ENCODE peak calls at places on chromosomes 4 and X, in ten cellular contexts. T, C, W, J, X, R, Q, D, F and S are unnamed samples.

GRCh38 chr4:3317011-3317655 is 24.3 kb downstream of the RGS12 start:
- DNase-seq in T (no peak), C (no peak), W (no peak), J (no peak), X (no peak), R (no peak), Q (no peak), D (peak; percentile 28), F (no peak), S (no peak)

GRCh38 chr4:47623916-47624554 is 139.0 kb downstream of the ATP10D start:
- DNase-seq in T (no peak), C (no peak), W (no peak), J (no peak), X (no peak), R (no peak), Q (no peak), D (no peak), F (peak; percentile 73), S (no peak)

GRCh38 chrX:38149016-38149415 is 71.7 kb downstream of the SRPX start:
- DNase-seq in T (no peak), C (no peak), W (no peak), J (no peak), X (no peak), R (no peak), Q (no peak), D (no peak), F (no peak), S (no peak)

GRCh38 chrX:41824551-41824950 is 98.8 kb downstream of the CASK start:
- DNase-seq in T (peak; percentile 2), C (peak; percentile 12), W (no peak), J (peak; percentile 35), X (no peak), R (no peak), Q (no peak), D (no peak), F (peak; percentile 71), S (no peak)

GRCh38 chr4:10144971-10145370 is 28.4 kb upstream of the WDR1 start:
- DNase-seq in T (no peak), C (no peak), W (no peak), J (no peak), X (no peak), R (no peak), Q (no peak), D (no peak), F (no peak), S (no peak)

GRCh38 chrX:54386314-54386713 is 28.5 kb upstream of the WNK3 start:
- DNase-seq in T (no peak), C (peak; percentile 59), W (no peak), J (no peak), X (no peak), R (no peak), Q (no peak), D (no peak), F (peak; percentile 25), S (no peak)

GRCh38 chrX:25084446-25084845 is 68.7 kb upstream of the ARX start:
- DNase-seq in T (no peak), C (no peak), W (no peak), J (no peak), X (no peak), R (peak; percentile 58), Q (no peak), D (no peak), F (no peak), S (no peak)

GRCh38 chr4:84403656-84404055 is 95.4 kb downstream of the NKX6-1 start:
- DNase-seq in T (no peak), C (no peak), W (no peak), J (no peak), X (no peak), R (no peak), Q (no peak), D (no peak), F (no peak), S (no peak)

GRCh38 chr4:137644201-137644600 is 111.9 kb upstream of the PCDH18 start:
- DNase-seq in T (no peak), C (peak; percentile 8), W (no peak), J (peak; percentile 34), X (no peak), R (no peak), Q (no peak), D (no peak), F (peak; percentile 62), S (no peak)

GRCh38 chr4:132818091-132818490 is 331.0 kb upstream of the PCDH10 start:
- DNase-seq in T (no peak), C (no peak), W (no peak), J (no peak), X (no peak), R (peak; percentile 37), Q (peak; percentile 5), D (no peak), F (no peak), S (no peak)

DNA sequence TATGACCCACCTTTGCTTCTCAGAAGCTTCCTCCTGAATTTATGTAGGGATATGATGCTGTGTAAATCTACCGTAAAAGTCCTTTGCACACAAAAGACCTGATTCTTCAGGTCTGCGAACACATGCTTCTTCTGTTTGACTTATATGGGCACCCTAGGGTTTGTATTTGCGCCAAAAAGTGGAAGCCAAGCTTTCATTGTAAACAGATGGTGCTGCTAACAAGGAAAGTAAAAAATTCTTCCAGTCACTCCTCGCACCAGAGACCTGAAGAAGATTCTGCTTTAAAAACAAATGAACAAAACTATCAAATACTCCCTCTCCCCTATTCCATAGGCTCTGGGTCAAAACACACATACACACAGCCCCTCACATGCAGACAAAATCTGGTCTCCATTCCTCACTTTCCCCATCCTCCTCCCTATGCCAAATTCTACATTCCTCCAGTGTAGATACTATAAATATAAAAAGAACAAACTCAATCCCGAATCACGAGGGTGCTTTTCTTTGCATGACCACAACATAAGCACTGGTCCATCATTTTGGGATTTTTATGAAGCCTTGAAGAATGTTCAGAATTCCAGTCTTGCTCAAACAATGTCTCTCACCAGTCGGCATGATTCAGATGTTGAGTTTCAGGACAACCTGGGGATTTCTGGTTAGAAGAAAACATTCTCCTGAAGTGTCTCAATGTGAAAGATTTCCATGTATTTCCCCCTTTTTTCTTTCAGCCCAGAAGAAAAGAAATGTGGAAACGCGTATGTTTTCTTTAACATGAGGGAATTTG is 125.1 kb downstream of the PALLD start:
- DNase-seq in T (no peak), C (no peak), W (no peak), J (peak; percentile 36), X (no peak), R (no peak), Q (no peak), D (no peak), F (peak; percentile 90), S (no peak)
- H3K27ac ChIP-seq in T (no peak overlapping the region), C (no peak overlapping the region), W (peak overlapping the region; percentile 5), J (no peak overlapping the region), X (peak overlapping the region; percentile 25), R (no peak overlapping the region), Q (no peak overlapping the region), D (no peak overlapping the region), F (no peak overlapping the region), S (no peak overlapping the region)

GRCh38 chr4:109462802-109463201 is 29.2 kb downstream of the SEC24B start:
- DNase-seq in T (no peak), C (no peak), W (no peak), J (no peak), X (no peak), R (no peak), Q (no peak), D (no peak), F (no peak), S (no peak)
- TF ChIP-seq CTCF in T (no peak), C (no peak), W (no peak), J (no peak), X (no peak), R (no peak), Q (no peak), D (no peak), F (no peak), S (no peak)

GRCh38 chr4:71689822-71690221 is 94.1 kb downstream of the GC start:
- DNase-seq in T (no peak), C (no peak), W (no peak), J (no peak), X (no peak), R (no peak), Q (no peak), D (no peak), F (no peak), S (no peak)

GRCh38 chr4:71683309-71683708 is 100.6 kb downstream of the GC start:
- DNase-seq in T (no peak), C (no peak), W (no peak), J (no peak), X (no peak), R (no peak), Q (no peak), D (no peak), F (no peak), S (no peak)

GRCh38 chr4:71680706-71681105 is 103.2 kb downstream of the GC start:
- DNase-seq in T (no peak), C (no peak), W (no peak), J (peak; percentile 0), X (no peak), R (no peak), Q (no peak), D (no peak), F (no peak), S (no peak)

GRCh38 chr4:71687057-71687456 is 96.8 kb downstream of the GC start:
- DNase-seq in T (no peak), C (no peak), W (no peak), J (no peak), X (no peak), R (no peak), Q (no peak), D (no peak), F (no peak), S (no peak)

GRCh38 chr4:71685975-71686374 is 97.9 kb downstream of the GC start:
- DNase-seq in T (no peak), C (no peak), W (no peak), J (no peak), X (no peak), R (no peak), Q (no peak), D (no peak), F (no peak), S (no peak)
- H3K27me3 ChIP-seq in T (peaks cover 4% of the 10 kb centered on the region), C (no peaks in the 10 kb centered on the region), W (no peaks in the 10 kb centered on the region), J (no peaks in the 10 kb centered on the region), X (no peaks in the 10 kb centered on the region), R (no peaks in the 10 kb centered on the region), Q (no peaks in the 10 kb centered on the region), D (no peaks in the 10 kb centered on the region), F (peaks cover 2% of the 10 kb centered on the region), S (no peaks in the 10 kb centered on the region)

DNA sequence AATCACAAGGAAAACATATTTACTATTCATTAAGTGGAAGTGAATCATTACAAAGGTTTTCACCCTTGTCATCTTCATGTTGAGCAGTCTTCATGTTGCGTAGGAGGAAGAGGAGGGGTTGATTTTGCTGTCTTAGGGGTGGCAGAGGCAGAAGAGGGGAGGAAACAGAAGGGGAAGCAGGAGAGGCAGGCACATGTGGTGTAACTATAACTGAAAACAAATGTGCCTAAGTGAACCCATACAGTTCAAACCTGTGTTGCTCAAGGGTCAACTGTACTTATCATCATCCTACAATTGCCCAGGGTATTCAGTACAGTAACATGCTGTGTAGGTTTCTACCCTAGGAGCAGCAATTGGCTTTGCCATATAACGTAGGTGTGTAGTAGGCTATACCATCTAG is 47.2 kb downstream of the SYNPO2 start:
- DNase-seq in T (no peak), C (no peak), W (no peak), J (no peak), X (no peak), R (no peak), Q (no peak), D (no peak), F (no peak), S (no peak)
- H3K27ac ChIP-seq in T (no peak overlapping the region), C (no peak overlapping the region), W (peak overlapping the region; percentile 90), J (no peak overlapping the region), X (no peak overlapping the region), R (no peak overlapping the region), Q (no peak overlapping the region), D (no peak overlapping the region), F (no peak overlapping the region), S (no peak overlapping the region)